ENCODE peak calls at places on chromosomes 12 and 14, in five cellular contexts. S is mammary epithelial cell, X is SK-N-SH, J is fibroblast of lung, I is HCT116. G is an unnamed sample. For H3K4me1, the result is how much of the 10 kb centered on the place peaks cover.

GRCh38 chr12:111505601-111506036 is 93.5 kb downstream of the ATXN2 start:
- DNase-seq in I (no peak), X (no peak), S (peak), J (peak), G (peak)

GRCh38 chr12:62533087-62533754 is 66.6 kb downstream of the MON2 start:
- DNase-seq in I (no peak), X (no peak), S (no peak), J (no peak), G (no peak)

GRCh38 chr12:75548879-75549278 is 37.5 kb upstream of the KRR1 start:
- DNase-seq in J (no peak), I (no peak), S (no peak), X (no peak), G (no peak)

GRCh38 chr14:60051690-60052324 is 39.9 kb upstream of the PCNX4 start:
- DNase-seq in J (peak), S (no peak), X (no peak), I (no peak), G (peak)

GRCh38 chr12:92442782-92443181 is 260.0 kb upstream of the PLEKHG7 start:
- DNase-seq in J (no peak), S (peak), X (no peak), I (no peak), G (no peak)

GRCh38 chr12:56565510-56566101 is 44.0 kb downstream of the RBMS2 start:
- DNase-seq in J (peak), I (no peak), X (no peak), S (no peak), G (peak)

GRCh38 chr14:56002876-56003625 is 115.2 kb upstream of the PELI2 start:
- DNase-seq in X (no peak), S (no peak), I (no peak), J (no peak), G (no peak)

GRCh38 chr12:15777355-15778012 is 11.7 kb downstream of the EPS8 start:
- DNase-seq in S (no peak), X (no peak), J (peak), I (no peak), G (no peak)

GRCh38 chr12:110245278-110245868 is 35.7 kb upstream of the ATP2A2 start:
- DNase-seq in X (peak), I (no peak), J (no peak), S (no peak), G (peak)

GRCh38 chr12:67155863-67156262 is 113.3 kb upstream of the CAND1 start:
- DNase-seq in I (no peak), X (no peak), J (peak), S (peak), G (peak)

GRCh38 chr12:112557954-112558630 is 139.3 kb downstream of the PTPN11 start:
- DNase-seq in I (no peak), S (no peak), J (no peak), X (no peak), G (no peak)

GRCh38 chr12:79233341-79233761 is 368.8 kb downstream of the SYT1 start:
- DNase-seq in J (no peak), S (no peak), I (no peak), X (no peak), G (no peak)

GRCh38 chr14:26841920-26842741 is 244.3 kb upstream of the NOVA1 start:
- DNase-seq in I (no peak), J (peak), X (no peak), S (peak), G (peak)

GRCh38 chr12:32755051-32755653 is 545 bp downstream of the YARS2 start:
- DNase-seq in I (peak), J (peak), S (peak), X (peak), G (peak)

GRCh38 chr14:101301011-101301410 is 260.3 kb upstream of the DIO3 start:
- DNase-seq in S (no peak), X (no peak), I (no peak), J (no peak), G (no peak)

GRCh38 chr12:101671157-101671791 is 26.2 kb upstream of the CHPT1 start:
- DNase-seq in X (no peak), J (no peak), S (no peak), I (no peak), G (no peak)

GRCh38 chr12:91182664-91183455 is at the start of gene DCN:
- DNase-seq in S (no peak), J (peak), X (no peak), I (no peak), G (peak)

GRCh38 chr14:100982356-100982755 is 78.8 kb upstream of the RTL1 start:
- DNase-seq in I (no peak), J (peak), S (no peak), X (no peak), G (peak)

GRCh38 chr14:54737132-54737711 is 165.4 kb downstream of the GCH1 start:
- DNase-seq in X (no peak), S (peak), I (no peak), J (peak), G (peak)

GRCh38 chr12:95358111-95359083 is 115.6 kb upstream of the METAP2 start:
- DNase-seq in J (peak), I (no peak), S (no peak), X (no peak), G (no peak)

GRCh38 chr12:122079038-122079531 is 529 bp downstream of the MLXIP start:
- DNase-seq in S (peak), J (no peak), I (no peak), X (peak), G (peak)

GRCh38 chr12:47885012-47885501 is 19.7 kb downstream of the VDR start:
- DNase-seq in I (no peak), X (no peak), S (no peak), J (no peak), G (no peak)

GRCh38 chr12:20268771-20269170 is 99.6 kb upstream of the PDE3A start:
- DNase-seq in I (no peak), X (no peak), S (no peak), J (no peak), G (no peak)

GRCh38 chr14:63852271-63852816 is 460 bp upstream of the SYNE2 start:
- DNase-seq in X (peak), J (peak), S (no peak), I (no peak), G (peak)

GRCh38 chr12:57893460-57894353 is 47.2 kb upstream of the CTDSP2 start:
- DNase-seq in J (peak), S (no peak), I (no peak), X (peak), G (peak)

GRCh38 chr12:21819678-21820077 is 45.2 kb upstream of the KCNJ8 start:
- DNase-seq in J (no peak), X (no peak), S (no peak), I (no peak), G (peak)

GRCh38 chr12:96409734-96410133 is 9.5 kb upstream of the CDK17 start:
- DNase-seq in X (no peak), S (no peak), I (no peak), J (no peak), G (no peak)

GRCh38 chr14:77097006-77097688 is 911 bp upstream of the CIPC start:
- DNase-seq in J (peak), I (no peak), X (no peak), S (no peak), G (no peak)

GRCh38 chr14:51554953-51555352 is 96.8 kb upstream of the FRMD6 start:
- DNase-seq in X (no peak), S (no peak), I (no peak), J (peak), G (peak)

GRCh38 chr12:109517619-109518018 is 40.2 kb downstream of the UBE3B start:
- DNase-seq in J (no peak), X (no peak), I (no peak), S (no peak), G (no peak)

GRCh38 chr14:75535164-75535898 is 13.1 kb downstream of the BATF start:
- DNase-seq in X (no peak), I (no peak), S (no peak), J (no peak), G (no peak)

GRCh38 chr14:101121399-101122113 is 218.0 kb upstream of the RTL1 start:
- DNase-seq in S (no peak), I (no peak), X (peak), J (no peak), G (no peak)

GRCh38 chr12:31687101-31687527 is 27.6 kb downstream of the ETFBKMT start:
- DNase-seq in X (no peak), I (no peak), S (no peak), J (no peak), G (no peak)

GRCh38 chr12:34401659-34402227 is 379.4 kb downstream of the ALG10 start:
- DNase-seq in X (peak), J (no peak), S (no peak), I (no peak), G (no peak)

GRCh38 chr14:37416264-37416663 is 178.8 kb downstream of the FOXA1 start:
- DNase-seq in J (no peak), S (no peak), X (no peak), I (no peak), G (no peak)

GRCh38 chr12:39105111-39105510 is 199.7 kb upstream of the CPNE8 start:
- DNase-seq in X (no peak), S (no peak), I (no peak), J (peak), G (peak)

DNA sequence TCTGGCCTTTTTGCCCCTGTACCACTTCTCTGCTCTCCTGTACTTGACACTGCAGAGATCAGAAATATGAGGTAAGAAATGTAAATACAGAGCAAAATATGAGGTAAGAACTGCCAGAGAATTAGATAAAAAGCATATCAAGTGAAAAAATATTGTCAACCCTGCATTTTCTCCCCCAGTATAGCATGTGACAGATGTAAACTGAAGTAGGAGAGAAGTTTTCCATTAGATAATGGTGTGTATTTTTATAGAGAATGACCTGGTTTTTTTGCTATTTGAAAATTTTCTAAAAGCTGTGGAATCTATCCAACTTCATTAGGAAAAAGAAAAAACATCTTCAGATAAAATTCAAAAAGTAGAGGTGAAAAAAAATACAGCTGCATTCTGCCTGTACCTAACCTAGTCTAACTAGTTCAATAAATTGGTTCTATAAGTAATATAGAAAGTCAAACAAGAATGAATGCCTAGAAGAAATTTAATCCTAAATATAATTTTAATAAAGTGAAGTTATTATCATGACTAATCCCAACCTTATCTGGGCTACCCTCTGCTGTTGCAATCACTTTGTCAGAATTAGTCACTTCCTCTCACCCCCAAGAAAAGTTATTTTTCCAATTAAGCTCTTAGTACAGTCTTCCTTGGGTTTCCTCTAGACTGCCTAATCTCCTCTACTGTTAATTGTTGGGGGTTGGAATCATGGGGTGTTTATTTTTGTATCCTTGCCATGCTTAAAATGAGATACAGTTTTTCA is 210.0 kb downstream of the RASSF9 start:
- DNase-seq in I (peak), S (peak), J (peak), X (no peak), G (peak)
- H3K9ac ChIP-seq in I (no peak), S (no peak), J (no peak), X (no peak), G (no peak)

GRCh38 chr12:106034316-106034715 is 104.4 kb downstream of the NUAK1 start:
- DNase-seq in J (no peak), I (no peak), S (no peak), X (no peak), G (no peak)

GRCh38 chr12:106032141-106032925 is 106.4 kb downstream of the NUAK1 start:
- DNase-seq in J (peak), S (peak), X (no peak), I (no peak), G (no peak)

GRCh38 chr12:106031736-106032135 is 107.0 kb downstream of the NUAK1 start:
- DNase-seq in I (no peak), S (no peak), J (no peak), X (no peak), G (no peak)

GRCh38 chr12:106035421-106035820 is 103.3 kb downstream of the NUAK1 start:
- DNase-seq in X (no peak), S (no peak), I (no peak), J (no peak), G (no peak)

DNA sequence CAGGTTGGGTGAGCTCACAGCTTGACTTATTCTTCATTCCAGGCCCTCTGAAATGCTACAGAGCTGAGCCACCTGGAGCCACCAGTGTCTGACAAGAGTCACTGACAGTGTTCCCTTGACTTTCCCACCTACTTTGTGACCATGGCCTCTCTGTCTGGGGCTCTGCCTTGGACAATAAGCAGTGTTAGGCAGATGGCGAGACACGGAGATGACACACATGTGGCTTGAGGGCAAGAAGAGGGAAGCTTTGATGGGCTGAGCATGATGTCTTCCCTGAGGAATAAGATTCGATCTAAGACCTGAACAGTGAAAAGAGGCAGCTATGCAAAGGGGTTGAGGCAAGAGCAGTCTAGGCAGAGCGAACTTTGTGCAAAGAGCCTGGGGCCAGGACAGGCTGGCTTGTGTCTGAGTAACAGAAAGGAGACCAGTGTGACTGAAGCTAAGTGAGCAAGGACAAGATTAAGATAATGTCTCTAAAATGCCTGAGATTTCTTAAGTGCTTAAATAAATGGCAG is 105.5 kb downstream of the NUAK1 start:
- DNase-seq in X (no peak), J (no peak), S (no peak), I (no peak), G (no peak)
- H3K4me1 ChIP-seq in X (under half), J (under half), S (under half), I (under half), G (under half)

GRCh38 chr14:104977681-104978647 is at the start of gene AHNAK2:
- DNase-seq in S (peak), J (peak), X (peak), I (peak), G (peak)

GRCh38 chr14:104977008-104977680 is 1.0 kb downstream of the AHNAK2 start:
- DNase-seq in S (peak), J (no peak), I (no peak), X (no peak), G (no peak)

GRCh38 chr14:104980601-104981531 is 2.7 kb upstream of the AHNAK2 start:
- DNase-seq in X (no peak), I (no peak), S (no peak), J (no peak), G (no peak)

GRCh38 chr14:104979758-104980591 is 1.8 kb upstream of the AHNAK2 start:
- DNase-seq in J (peak), I (no peak), X (peak), S (peak), G (no peak)

DNA sequence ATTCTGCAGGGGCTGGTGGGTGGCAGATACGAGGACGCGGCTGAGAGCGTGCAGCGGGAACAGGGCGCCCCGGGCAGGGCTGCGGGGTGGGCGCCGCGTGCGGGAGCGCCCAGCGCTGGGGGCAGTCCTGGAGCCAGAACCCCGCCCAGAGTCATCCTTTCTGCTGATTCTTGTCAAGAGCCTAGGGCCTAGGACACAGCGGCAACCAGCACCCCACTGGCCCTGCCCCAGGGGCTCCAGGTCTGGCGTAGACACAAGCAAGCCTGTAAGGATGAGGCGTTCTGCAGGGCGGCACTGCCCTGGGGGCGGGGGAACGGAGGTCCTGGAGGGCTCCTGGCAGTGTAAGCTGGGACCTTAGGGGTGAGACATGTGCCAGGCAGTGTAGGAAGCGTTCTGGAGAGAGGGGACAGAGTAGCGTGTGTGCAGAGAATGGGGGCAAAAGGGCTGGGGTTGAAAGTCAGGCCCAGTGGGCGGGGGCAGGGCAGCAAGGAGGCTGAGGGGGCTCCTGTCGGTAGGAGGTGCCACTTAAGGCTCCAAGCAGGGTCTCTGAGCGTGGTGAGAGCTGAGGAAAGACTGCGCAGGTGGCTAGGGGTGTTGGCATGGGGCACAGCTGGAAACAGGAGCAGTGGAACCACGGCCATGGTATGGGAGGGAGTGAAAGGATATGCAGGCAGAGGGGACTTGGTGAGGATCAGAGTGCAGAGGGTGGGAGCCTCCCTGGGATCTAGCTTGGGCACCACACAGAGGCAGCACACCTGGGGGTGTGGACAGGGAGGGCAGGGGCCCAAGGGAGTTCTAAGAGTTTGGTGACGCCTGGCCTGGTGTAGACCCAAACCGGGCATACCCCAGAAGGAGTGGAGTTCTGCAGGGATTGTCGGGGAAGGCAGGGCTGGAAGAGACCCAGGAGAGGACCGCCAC is 859 bp upstream of the AHNAK2 start:
- DNase-seq in X (no peak), J (no peak), S (no peak), I (no peak), G (no peak)
- H2AFZ ChIP-seq in X (no peak), J (no peak), S (no peak), I (no peak), G (peak)

GRCh38 chr14:58281969-58282368 is 16.4 kb upstream of the ARID4A start:
- DNase-seq in S (no peak), X (no peak), I (no peak), J (peak), G (no peak)
- H3K9ac ChIP-seq in S (no peak), X (peak), I (no peak), J (no peak), G (peak)

DNA sequence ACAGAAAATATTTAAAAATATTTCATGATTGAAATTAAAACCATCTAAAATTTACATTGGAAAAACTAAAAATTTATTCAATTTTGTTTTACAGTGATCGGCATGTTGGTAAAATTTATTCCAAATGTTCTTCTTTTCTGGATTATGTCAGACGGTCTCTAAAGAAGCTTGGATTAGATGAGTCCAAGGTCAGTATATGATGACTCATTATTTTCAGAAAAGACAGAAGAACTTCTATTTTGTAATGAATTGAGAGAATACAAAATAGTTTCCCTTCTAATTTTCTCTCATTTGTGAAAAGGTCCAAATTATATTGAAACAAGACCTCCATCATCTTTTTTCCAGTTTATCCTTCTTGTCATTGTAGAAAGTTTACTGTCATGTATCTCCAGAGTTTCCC is 98.3 kb downstream of the METTL25 start:
- DNase-seq in J (no peak), S (no peak), I (no peak), X (no peak), G (no peak)
- H3K4me1 ChIP-seq in J (under half), S (under half), I (under half), X (under half), G (under half)

GRCh38 chr14:64986578-64987571 is at the start of gene FNTB:
- DNase-seq in I (peak), S (peak), X (peak), J (peak), G (peak)

GRCh38 chr14:64979336-64980074 is 7.2 kb upstream of the FNTB start:
- DNase-seq in I (no peak), J (peak), X (no peak), S (no peak), G (peak)

DNA sequence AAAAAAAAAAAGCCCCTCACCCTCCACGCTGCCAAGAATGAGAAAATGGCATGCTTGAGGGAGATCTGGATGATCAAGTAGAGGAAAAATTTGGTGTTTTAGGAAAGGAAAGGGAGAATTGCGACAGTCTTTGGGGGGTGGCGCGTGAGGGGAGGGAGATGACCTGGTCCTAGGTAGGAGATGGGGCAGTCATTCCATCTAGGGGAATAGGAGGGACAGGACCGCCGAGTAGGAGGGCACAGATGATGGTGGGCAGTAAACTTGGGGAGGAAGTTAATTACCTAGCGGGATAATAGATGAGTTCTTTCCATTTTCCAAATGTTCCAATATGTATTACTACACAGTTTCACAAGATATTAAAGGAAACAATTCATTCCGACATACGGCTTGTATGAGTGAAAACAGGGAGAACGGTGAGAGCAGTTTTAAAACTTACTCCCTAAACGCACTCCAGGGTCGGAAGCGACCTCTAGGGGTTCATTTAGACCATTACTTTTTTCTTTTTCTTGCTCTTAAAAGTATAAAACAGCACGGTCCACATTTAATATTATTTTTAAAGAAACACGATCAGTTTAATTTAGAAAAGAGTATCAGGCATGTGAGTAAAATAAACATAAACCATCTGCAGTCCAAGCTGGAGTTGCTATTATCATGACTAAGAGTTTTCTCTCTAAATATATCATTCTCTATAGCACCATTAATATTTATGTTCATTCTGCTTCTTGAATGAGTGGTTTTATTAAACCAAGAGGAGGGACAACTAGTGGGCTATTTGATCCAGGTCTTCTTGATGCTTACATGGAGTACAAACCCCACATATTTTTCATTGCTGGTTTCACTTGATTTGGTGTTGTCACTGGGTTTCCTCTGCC is 3.0 kb upstream of the FNTB start:
- DNase-seq in X (peak), J (peak), S (peak), I (peak), G (peak)
- H2AFZ ChIP-seq in X (peak), J (peak), S (peak), I (no peak), G (peak)